ENCODE peak calls at places on chromosomes 13 and 19, in eight cellular contexts. N, L, X, S, P, V, U and R are unnamed samples.

GRCh38 chr13:80029170-80029569 is 311.8 kb downstream of the SPRY2 start:
- DNase-seq in S (no peak), U (no peak), V (no peak), N (no peak), P (no peak), X (no peak), L (no peak), R (peak; percentile 40)

GRCh38 chr19:7263066-7263465 is 31.1 kb downstream of the INSR start:
- DNase-seq in V (no peak), X (no peak), L (no peak), S (no peak), N (no peak), U (no peak), P (no peak), R (no peak)

GRCh38 chr19:17105548-17105947 is 30.0 kb downstream of the MYO9B start:
- DNase-seq in L (no peak), S (no peak), N (no peak), P (no peak), X (no peak), U (no peak), V (no peak), R (no peak)

GRCh38 chr19:5452594-5453565 is 2.3 kb upstream of the ZNRF4 start:
- DNase-seq in P (peak; percentile 66), S (no peak), U (peak; percentile 42), X (peak; percentile 8), N (no peak), V (no peak), L (no peak), R (no peak)

GRCh38 chr13:77184455-77184854 is 142.4 kb downstream of the MYCBP2 start:
- DNase-seq in V (no peak), P (no peak), X (no peak), L (no peak), N (no peak), U (no peak), S (no peak), R (no peak)

GRCh38 chr19:43525836-43526771 is 897 bp downstream of the ETHE1 start:
- DNase-seq in L (peak; percentile 39), P (no peak), N (peak; percentile 42), V (no peak), S (peak; percentile 66), X (no peak), U (peak; percentile 37), R (no peak)

GRCh38 chr13:50893211-50893852 is 16.3 kb upstream of the RNASEH2B start:
- DNase-seq in P (no peak), S (no peak), L (no peak), N (no peak), U (no peak), X (peak; percentile 52), V (no peak), R (no peak)

GRCh38 chr13:113616991-113617749 is 32.6 kb downstream of the TFDP1 start:
- DNase-seq in N (peak; percentile 6), X (no peak), P (no peak), V (no peak), S (peak; percentile 47), L (peak; percentile 27), U (no peak), R (peak; percentile 42)

GRCh38 chr13:52010890-52011689 is at the start of gene ATP7B:
- DNase-seq in X (no peak), P (peak; percentile 5), S (no peak), U (peak; percentile 56), L (peak; percentile 30), V (peak; percentile 12), N (peak; percentile 30), R (peak; percentile 47)

GRCh38 chr19:14091086-14091884 is 734 bp upstream of the SAMD1 start:
- DNase-seq in U (peak; percentile 80), X (peak; percentile 60), L (no peak), N (no peak), P (peak; percentile 67), S (peak; percentile 81), V (peak; percentile 40), R (no peak)

GRCh38 chr19:42242071-42242511 is 311 bp downstream of the GSK3A start:
- DNase-seq in S (no peak), L (no peak), X (peak; percentile 13), N (no peak), P (no peak), U (no peak), V (no peak), R (peak; percentile 69)

GRCh38 chr13:50549221-50549942 is 294.1 kb downstream of the DLEU7 start:
- DNase-seq in S (no peak), L (peak; percentile 24), N (no peak), U (no peak), P (no peak), V (no peak), X (no peak), R (no peak)

GRCh38 chr13:29943301-29944085 is 93.1 kb upstream of the UBL3 start:
- DNase-seq in L (no peak), S (no peak), X (no peak), V (no peak), P (no peak), U (no peak), N (no peak), R (no peak)

GRCh38 chr19:1261863-1262686 is 7.1 kb upstream of the CIRBP start:
- DNase-seq in V (peak; percentile 52), U (peak; percentile 91), L (peak; percentile 84), N (peak; percentile 79), X (peak; percentile 67), P (peak; percentile 80), S (peak; percentile 81), R (peak; percentile 82)

GRCh38 chr19:6065685-6066365 is 44.5 kb downstream of the RFX2 start:
- DNase-seq in N (peak; percentile 56), X (peak; percentile 79), L (peak; percentile 66), P (peak; percentile 85), U (peak; percentile 74), V (peak; percentile 53), S (peak; percentile 77), R (peak; percentile 67)

GRCh38 chr19:42420055-42420544 is 7.1 kb downstream of the LIPE start:
- DNase-seq in S (peak; percentile 75), P (peak; percentile 89), X (peak; percentile 40), V (peak; percentile 74), N (peak; percentile 36), U (peak; percentile 81), L (peak; percentile 68), R (peak; percentile 69)

GRCh38 chr19:6738726-6739389 is 622 bp upstream of the TRIP10 start:
- DNase-seq in S (peak; percentile 86), X (no peak), N (peak; percentile 69), L (peak; percentile 73), U (no peak), V (peak; percentile 17), P (no peak), R (peak; percentile 73)

GRCh38 chr19:45976180-45976579 is 2.5 kb upstream of the NOVA2 start:
- DNase-seq in V (no peak), N (no peak), U (no peak), L (no peak), X (no peak), P (no peak), S (no peak), R (no peak)

GRCh38 chr13:69109891-69110525 is 997.6 kb upstream of the ATXN8OS start:
- DNase-seq in L (no peak), U (no peak), V (no peak), S (no peak), N (no peak), X (no peak), P (no peak), R (no peak)